ENCODE peak calls at places on chromosomes 4 and X, in ten cellular contexts. T is adipocyte; N is left lung; A is CD8-positive, alpha-beta memory T cell; I is SJSA1; R is body of pancreas; X is heart left ventricle; V is endothelial cell of umbilical vein; K is HCT116; G is BJ. D is an unnamed sample. For H3K36me3, the result is how much of the 10 kb centered on the place peaks cover.

GRCh38 chrX:103666202-103667107 is 20.0 kb downstream of the MORF4L2 start:
- DNase-seq in T (no peak), N (no peak), A (no peak), I (no peak), R (no peak), X (no peak), V (no peak), K (no peak), G (no peak), D (no peak)

GRCh38 chrX:81890476-81890875 is 688.6 kb downstream of the SH3BGRL start:
- DNase-seq in T (no peak), N (no peak), A (no peak), I (no peak), R (no peak), X (no peak), V (no peak), K (no peak), G (no peak), D (no peak)

GRCh38 chrX:151975228-151975593 is 735 bp upstream of the GABRE start:
- DNase-seq in T (no peak), N (no peak), A (no peak), I (no peak), R (no peak), X (no peak), V (no peak), K (no peak), G (no peak), D (no peak)

GRCh38 chr4:161463436-161463835 is 700.4 kb downstream of the FSTL5 start:
- DNase-seq in T (no peak), N (no peak), A (no peak), I (no peak), R (no peak), X (no peak), V (no peak), K (no peak), G (no peak), D (no peak)

GRCh38 chrX:104270212-104270611 is 15.5 kb upstream of the ESX1 start:
- DNase-seq in T (no peak), N (no peak), A (no peak), I (no peak), R (no peak), X (no peak), V (no peak), K (no peak), G (no peak), D (no peak)

GRCh38 chrX:40922307-40922706 is 162.9 kb upstream of the USP9X start:
- DNase-seq in T (peak), N (no peak), A (no peak), I (no peak), R (no peak), X (no peak), V (peak), K (peak), G (no peak), D (no peak)

GRCh38 chr4:123452585-123452984 is 56.0 kb downstream of the SPRY1 start:
- DNase-seq in T (peak), N (peak), A (no peak), I (peak), R (peak), X (no peak), V (peak), K (no peak), G (peak), D (no peak)

GRCh38 chr4:109432676-109433075 is 939 bp upstream of the SEC24B start:
- DNase-seq in T (peak), N (no peak), A (no peak), I (no peak), R (no peak), X (no peak), V (peak), K (no peak), G (no peak), D (no peak)

GRCh38 chr4:90061881-90062280 is 65.3 kb upstream of the CCSER1 start:
- DNase-seq in T (no peak), N (no peak), A (no peak), I (no peak), R (no peak), X (no peak), V (no peak), K (no peak), G (no peak), D (no peak)

GRCh38 chr4:87916636-87917035 is 58.9 kb upstream of the SPP1 start:
- DNase-seq in T (no peak), N (peak), A (no peak), I (no peak), R (no peak), X (no peak), V (no peak), K (no peak), G (no peak), D (no peak)

GRCh38 chr4:98275129-98275528 is 13.9 kb downstream of the RAP1GDS1 start:
- DNase-seq in T (no peak), N (no peak), A (no peak), I (no peak), R (no peak), X (no peak), V (no peak), K (no peak), G (no peak), D (no peak)

GRCh38 chr4:13306356-13306755 is 177.8 kb downstream of the RAB28 start:
- DNase-seq in T (no peak), N (no peak), A (no peak), I (no peak), R (no peak), X (no peak), V (no peak), K (no peak), G (no peak), D (no peak)

GRCh38 chrX:27583976-27584375 is 6.2 kb upstream of the DCAF8L2 start:
- DNase-seq in T (no peak), N (no peak), A (no peak), I (no peak), R (no peak), X (no peak), V (no peak), K (no peak), G (no peak), D (no peak)

GRCh38 chr4:76641758-76642157 is 206.7 kb downstream of the SHROOM3 start:
- DNase-seq in T (no peak), N (no peak), A (no peak), I (no peak), R (no peak), X (no peak), V (no peak), K (no peak), G (no peak), D (no peak)

GRCh38 chr4:39304651-39305050 is 61.5 kb downstream of the RFC1 start:
- DNase-seq in T (no peak), N (no peak), A (no peak), I (no peak), R (no peak), X (no peak), V (peak), K (no peak), G (no peak), D (no peak)

GRCh38 chrX:12239356-12240082 is 101.2 kb downstream of the FRMPD4 start:
- DNase-seq in T (no peak), N (no peak), A (no peak), I (no peak), R (no peak), X (no peak), V (no peak), K (no peak), G (no peak), D (no peak)

GRCh38 chrX:12236156-12236555 is 97.9 kb downstream of the FRMPD4 start:
- DNase-seq in T (no peak), N (no peak), A (no peak), I (no peak), R (no peak), X (no peak), V (no peak), K (no peak), G (no peak), D (no peak)

GRCh38 chrX:12237131-12237530 is 98.9 kb downstream of the FRMPD4 start:
- DNase-seq in T (no peak), N (no peak), A (no peak), I (no peak), R (no peak), X (no peak), V (peak), K (no peak), G (no peak), D (no peak)

GRCh38 chrX:12240491-12240890 is 102.2 kb downstream of the FRMPD4 start:
- DNase-seq in T (no peak), N (no peak), A (no peak), I (no peak), R (no peak), X (no peak), V (no peak), K (no peak), G (no peak), D (no peak)

GRCh38 chrX:12237771-12238170 is 99.5 kb downstream of the FRMPD4 start:
- DNase-seq in T (no peak), N (no peak), A (no peak), I (no peak), R (no peak), X (no peak), V (no peak), K (no peak), G (no peak), D (no peak)
- H3K36me3 ChIP-seq in T (under half), N (under half), A (under half), I (under half), R (under half), X (under half), V (under half), K (under half), G (under half), D (under half)

GRCh38 chrX:1386338-1387127 is 5.4 kb downstream of the SLC25A6 start:
- DNase-seq in T (no peak), N (peak), A (no peak), I (no peak), R (no peak), X (peak), V (no peak), K (no peak), G (no peak), D (no peak)
- H3K36me3 ChIP-seq in T (half or more), N (half or more), A (half or more), I (half or more), R (under half), X (half or more), V (half or more), K (half or more), G (under half), D (half or more)

DNA sequence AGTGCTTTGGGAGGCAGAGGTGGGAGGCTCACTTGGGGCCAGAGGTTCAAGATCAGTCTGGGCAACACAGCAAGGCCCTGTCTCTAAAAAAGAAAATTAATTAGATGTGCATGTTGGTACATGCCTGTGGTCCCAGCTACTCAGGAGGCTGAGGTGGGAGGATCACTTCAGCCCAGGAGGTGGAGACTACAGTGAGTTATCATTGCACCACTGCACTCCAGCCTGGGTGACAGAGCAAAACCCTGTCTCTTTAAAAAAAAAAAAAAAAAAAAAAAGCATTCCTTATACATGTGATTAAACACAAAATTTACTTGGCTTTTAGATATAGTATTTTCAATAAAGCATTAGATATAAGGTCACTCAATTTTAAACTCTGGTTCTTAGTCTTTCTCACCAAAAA is 34.9 kb downstream of the SMARCA1 start:
- DNase-seq in T (no peak), N (no peak), A (no peak), I (no peak), R (no peak), X (no peak), V (no peak), K (no peak), G (no peak), D (no peak)
- H3K36me3 ChIP-seq in T (half or more), N (under half), A (under half), I (under half), R (under half), X (half or more), V (under half), K (under half), G (under half), D (under half)

GRCh38 chrX:150625875-150626274 is 57.5 kb downstream of the MTM1 start:
- DNase-seq in T (no peak), N (no peak), A (no peak), I (no peak), R (no peak), X (no peak), V (no peak), K (no peak), G (no peak), D (no peak)
- H3K36me3 ChIP-seq in T (under half), N (under half), A (under half), I (under half), R (under half), X (half or more), V (under half), K (under half), G (under half), D (half or more)

DNA sequence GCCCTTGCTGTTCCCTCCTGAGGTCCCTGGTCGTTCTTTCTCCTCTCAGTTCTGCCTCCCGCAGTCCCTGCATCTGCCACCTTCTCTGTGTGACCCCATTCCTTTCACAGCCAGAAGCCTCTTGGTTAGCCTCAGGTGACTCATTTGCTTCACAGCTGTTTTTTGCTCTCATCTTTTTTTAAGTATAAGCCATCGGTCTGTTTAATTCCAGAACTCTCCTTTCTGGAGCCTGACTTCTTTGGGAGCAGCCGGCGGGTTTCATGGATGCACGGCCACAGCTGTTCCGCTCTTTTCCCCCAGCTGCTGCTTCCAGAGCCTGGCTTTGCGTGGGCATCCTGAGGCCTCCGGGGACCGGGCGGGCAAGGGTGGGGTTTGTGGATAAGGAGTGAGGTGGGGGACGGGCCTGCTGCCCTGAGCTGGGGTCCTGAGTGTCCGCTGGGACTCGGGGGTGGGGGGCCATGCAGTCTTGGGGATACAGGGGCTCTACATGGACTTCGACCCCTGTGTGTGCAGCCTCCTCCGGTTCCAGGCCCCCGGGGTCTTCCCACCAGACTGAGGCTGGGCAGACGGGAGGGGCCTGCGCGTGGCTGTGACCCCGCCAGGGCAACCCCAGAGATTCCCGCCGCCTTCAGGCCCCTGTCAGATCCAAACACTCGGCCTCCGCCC is 46.7 kb downstream of the PCGF3 start:
- DNase-seq in T (no peak), N (no peak), A (no peak), I (no peak), R (no peak), X (no peak), V (no peak), K (no peak), G (no peak), D (no peak)
- H3K36me3 ChIP-seq in T (half or more), N (half or more), A (under half), I (under half), R (under half), X (half or more), V (under half), K (under half), G (under half), D (half or more)

GRCh38 chr4:1904042-1904441 is 32.8 kb downstream of the NSD2 start:
- DNase-seq in T (no peak), N (no peak), A (no peak), I (no peak), R (no peak), X (no peak), V (no peak), K (no peak), G (no peak), D (no peak)
- H3K36me3 ChIP-seq in T (under half), N (half or more), A (under half), I (under half), R (under half), X (half or more), V (under half), K (half or more), G (under half), D (under half)

DNA sequence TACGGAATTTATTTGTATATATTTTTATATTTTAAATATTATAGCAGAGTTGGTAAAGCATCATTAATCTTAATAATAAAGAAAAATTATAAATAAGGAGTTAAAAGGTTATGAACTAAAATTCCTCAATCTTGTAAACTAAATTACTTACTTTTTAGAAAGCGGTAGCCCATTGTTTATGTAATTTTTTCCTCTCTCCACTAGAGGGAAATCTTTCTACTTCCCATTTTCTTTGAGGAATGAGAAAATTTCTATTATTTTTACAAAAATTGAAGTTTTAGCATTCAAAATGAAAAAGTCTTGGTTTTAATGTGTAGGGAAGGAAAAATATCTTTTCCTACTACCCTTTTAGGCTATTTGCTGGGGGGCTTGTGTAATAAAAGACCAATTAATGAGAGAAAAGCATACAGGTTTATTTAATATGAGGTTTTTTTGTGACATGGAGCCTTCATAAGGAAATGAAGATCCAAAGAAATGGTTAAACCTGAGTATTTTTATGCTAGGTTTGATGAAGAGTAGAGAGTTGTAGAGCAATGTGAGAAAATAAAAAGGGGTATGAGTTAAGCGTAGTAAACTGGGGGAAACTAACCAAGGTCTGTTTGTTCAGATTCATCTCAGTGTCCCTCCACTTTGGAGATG is 68.7 kb upstream of the ADAD1 start:
- DNase-seq in T (peak), N (no peak), A (no peak), I (peak), R (no peak), X (no peak), V (no peak), K (no peak), G (no peak), D (no peak)
- H3K36me3 ChIP-seq in T (under half), N (half or more), A (under half), I (under half), R (under half), X (half or more), V (under half), K (under half), G (under half), D (under half)

GRCh38 chr4:44704673-44705072 is 21.7 kb downstream of the GNPDA2 start:
- DNase-seq in T (no peak), N (no peak), A (no peak), I (no peak), R (no peak), X (no peak), V (no peak), K (no peak), G (no peak), D (no peak)

GRCh38 chr4:44700427-44700826 is 22.2 kb downstream of the GUF1 start:
- DNase-seq in T (no peak), N (no peak), A (no peak), I (no peak), R (no peak), X (no peak), V (no peak), K (no peak), G (no peak), D (no peak)

DNA sequence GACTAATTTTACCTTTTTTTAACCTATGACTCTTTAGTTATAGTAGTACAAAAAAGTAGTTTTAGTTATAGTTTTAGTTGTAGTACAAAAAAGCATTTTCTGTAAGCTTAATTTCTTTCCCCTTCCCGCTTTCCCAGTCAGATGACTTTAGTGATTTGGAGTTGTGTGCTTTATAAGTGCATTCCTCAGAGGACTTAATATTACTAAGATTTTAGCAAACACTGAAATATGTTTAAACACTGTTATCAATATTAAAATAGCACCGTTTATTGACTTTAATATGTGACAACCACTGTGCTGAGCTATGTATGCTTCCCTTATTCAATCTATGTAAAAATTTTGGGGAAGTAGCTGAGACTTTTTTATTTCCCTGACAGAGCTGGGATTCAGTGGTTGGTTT is 22.8 kb downstream of the GUF1 start:
- DNase-seq in T (no peak), N (no peak), A (no peak), I (no peak), R (no peak), X (no peak), V (no peak), K (no peak), G (no peak), D (no peak)
- H3K36me3 ChIP-seq in T (half or more), N (half or more), A (under half), I (under half), R (under half), X (half or more), V (under half), K (under half), G (under half), D (under half)

DNA sequence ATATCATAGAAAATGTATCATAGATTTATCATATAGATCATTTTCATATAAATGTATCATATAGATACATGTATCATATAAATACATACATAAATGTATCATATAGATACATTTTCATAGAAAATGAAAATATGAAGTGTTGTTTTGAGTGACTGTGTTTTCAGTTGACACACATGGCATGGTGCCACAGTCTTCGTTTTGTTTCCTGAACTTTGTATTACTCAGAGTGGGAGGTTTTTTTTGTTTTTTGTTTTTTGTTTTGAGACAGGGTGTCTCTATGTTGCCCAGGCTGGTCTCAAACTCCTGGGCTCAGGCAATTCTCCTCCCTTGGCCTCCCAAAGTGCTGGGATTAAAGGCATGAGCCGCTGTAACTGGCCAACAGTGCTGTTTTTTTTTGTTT is 3.9 kb downstream of the RBM10 start:
- DNase-seq in T (no peak), N (no peak), A (no peak), I (no peak), R (no peak), X (no peak), V (peak), K (no peak), G (no peak), D (no peak)
- H3K36me3 ChIP-seq in T (under half), N (under half), A (under half), I (under half), R (under half), X (under half), V (under half), K (under half), G (under half), D (under half)